ENCODE peak calls at places on chromosomes 2 and 18, in five cellular contexts. One of them, this sample, is unnamed.

GRCh38 chr2:27076323-27076722 is 2.1 kb upstream of the EMILIN1 start:
- DNase-seq in gastrocnemius medialis: no peak
- DNase-seq in fibroblast of lung: no peak
- DNase-seq in right cardiac atrium: no peak
- DNase-seq in sigmoid colon: no peak
- DNase-seq in this sample: no peak

GRCh38 chr2:133026536-133027177 is 356.7 kb upstream of the LYPD1 start:
- DNase-seq in gastrocnemius medialis: no peak
- DNase-seq in fibroblast of lung: peak; percentile 17
- DNase-seq in right cardiac atrium: no peak
- DNase-seq in sigmoid colon: no peak
- DNase-seq in this sample: no peak

GRCh38 chr2:111186123-111186715 is 65.5 kb downstream of the BCL2L11 start:
- DNase-seq in gastrocnemius medialis: no peak
- DNase-seq in fibroblast of lung: no peak
- DNase-seq in right cardiac atrium: no peak
- DNase-seq in sigmoid colon: no peak
- DNase-seq in this sample: no peak

GRCh38 chr2:77831878-77832277 is 309.7 kb upstream of the LRRTM4 start:
- DNase-seq in gastrocnemius medialis: no peak
- DNase-seq in fibroblast of lung: no peak
- DNase-seq in right cardiac atrium: no peak
- DNase-seq in sigmoid colon: no peak
- DNase-seq in this sample: no peak

GRCh38 chr2:109597283-109597682 is 16.5 kb downstream of the SEPTIN10 start:
- DNase-seq in gastrocnemius medialis: no peak
- DNase-seq in fibroblast of lung: no peak
- DNase-seq in right cardiac atrium: no peak
- DNase-seq in sigmoid colon: no peak
- DNase-seq in this sample: no peak

GRCh38 chr2:176484838-176485237 is 215.6 kb downstream of the MTX2 start:
- DNase-seq in gastrocnemius medialis: no peak
- DNase-seq in fibroblast of lung: peak; percentile 1
- DNase-seq in right cardiac atrium: no peak
- DNase-seq in sigmoid colon: no peak
- DNase-seq in this sample: no peak

GRCh38 chr2:162113088-162113770 is 38.8 kb downstream of the GCG start:
- DNase-seq in gastrocnemius medialis: no peak
- DNase-seq in fibroblast of lung: no peak
- DNase-seq in right cardiac atrium: no peak
- DNase-seq in sigmoid colon: no peak
- DNase-seq in this sample: no peak

GRCh38 chr2:232387451-232388171 is 9.1 kb downstream of the ALPP start:
- DNase-seq in gastrocnemius medialis: no peak
- DNase-seq in fibroblast of lung: no peak
- DNase-seq in right cardiac atrium: no peak
- DNase-seq in sigmoid colon: no peak
- DNase-seq in this sample: peak; percentile 18

GRCh38 chr2:12009323-12009905 is 263.0 kb downstream of the LPIN1 start:
- DNase-seq in gastrocnemius medialis: no peak
- DNase-seq in fibroblast of lung: no peak
- DNase-seq in right cardiac atrium: no peak
- DNase-seq in sigmoid colon: no peak
- DNase-seq in this sample: no peak

GRCh38 chr2:102256281-102256680 is 55.1 kb upstream of the IL1RL1 start:
- DNase-seq in gastrocnemius medialis: no peak
- DNase-seq in fibroblast of lung: peak; percentile 53
- DNase-seq in right cardiac atrium: no peak
- DNase-seq in sigmoid colon: no peak
- DNase-seq in this sample: no peak
- H3K4me3 ChIP-seq in gastrocnemius medialis: peak overlapping the region; percentile 24
- H3K4me3 ChIP-seq in fibroblast of lung: no peak overlapping the region
- H3K4me3 ChIP-seq in right cardiac atrium: no peak overlapping the region
- H3K4me3 ChIP-seq in sigmoid colon: no peak overlapping the region
- H3K4me3 ChIP-seq in this sample: no peak overlapping the region

DNA sequence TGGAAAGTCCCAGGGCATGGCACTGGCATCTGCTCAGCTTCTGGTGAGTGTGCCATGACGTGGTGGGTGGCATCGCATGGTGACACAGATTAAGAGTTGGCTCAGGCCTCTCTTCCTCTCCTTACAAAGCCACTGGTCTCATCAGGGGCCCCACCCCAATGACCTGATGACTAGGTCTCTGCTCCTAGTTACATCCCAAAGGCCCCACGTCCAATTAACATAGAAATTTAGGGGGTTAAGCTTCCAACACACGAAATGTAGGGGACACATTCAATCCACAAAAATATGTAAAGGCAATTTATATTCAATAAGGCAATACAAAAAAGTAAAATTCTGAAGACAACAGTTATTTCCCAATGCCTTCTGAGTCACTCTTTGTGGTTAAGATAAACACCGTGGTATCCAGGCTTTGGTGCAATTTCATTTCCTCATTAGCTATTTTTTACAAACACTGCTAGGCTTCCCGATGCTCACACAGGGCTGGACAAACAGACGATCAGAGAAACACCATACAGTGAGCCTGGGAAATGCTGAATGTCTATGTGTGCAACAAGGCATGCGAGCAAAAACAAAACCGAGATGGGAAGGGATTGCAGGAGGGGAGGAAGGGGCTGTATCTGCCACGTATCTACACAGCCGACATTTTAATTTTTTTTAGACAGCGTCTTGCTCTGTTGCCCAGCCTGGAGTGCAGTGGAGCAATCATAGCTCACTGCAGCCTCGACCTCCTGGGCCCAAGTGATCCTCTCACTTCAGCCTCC is 67.2 kb downstream of the MBP start:
- DNase-seq in gastrocnemius medialis: peak; percentile 58
- DNase-seq in fibroblast of lung: peak; percentile 98
- DNase-seq in right cardiac atrium: peak; percentile 79
- DNase-seq in sigmoid colon: no peak
- DNase-seq in this sample: peak; percentile 86
- H3K27ac ChIP-seq in gastrocnemius medialis: peak overlapping the region; percentile 81
- H3K27ac ChIP-seq in fibroblast of lung: peak overlapping the region; percentile 77
- H3K27ac ChIP-seq in right cardiac atrium: peak overlapping the region; percentile 6
- H3K27ac ChIP-seq in sigmoid colon: peak overlapping the region; percentile 30
- H3K27ac ChIP-seq in this sample: no peak overlapping the region

DNA sequence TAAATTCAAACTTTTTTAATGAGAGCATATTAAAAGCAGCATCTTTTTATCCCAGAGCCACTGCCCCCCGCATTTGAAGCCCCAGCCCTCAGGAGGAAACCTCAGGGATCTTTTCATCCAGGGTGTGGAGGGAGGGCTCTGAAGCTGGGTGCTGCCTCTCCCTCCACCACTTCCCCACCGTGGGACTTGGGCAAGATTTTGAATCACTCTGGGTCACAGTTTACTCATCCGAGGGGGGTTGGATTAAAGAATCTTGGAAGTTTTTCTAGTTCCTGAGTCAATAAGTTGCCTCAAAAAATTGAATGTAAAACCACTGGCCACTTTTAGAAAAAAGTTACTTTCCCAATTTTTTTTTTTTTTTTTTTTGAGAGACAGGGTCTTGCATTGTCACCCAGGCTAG is 62.0 kb upstream of the ANKRD44 start:
- DNase-seq in gastrocnemius medialis: no peak
- DNase-seq in fibroblast of lung: no peak
- DNase-seq in right cardiac atrium: no peak
- DNase-seq in sigmoid colon: no peak
- DNase-seq in this sample: no peak
- H3K9me3 ChIP-seq in gastrocnemius medialis: no peaks in the 10 kb centered on the region
- H3K9me3 ChIP-seq in fibroblast of lung: no peaks in the 10 kb centered on the region
- H3K9me3 ChIP-seq in right cardiac atrium: no peaks in the 10 kb centered on the region
- H3K9me3 ChIP-seq in sigmoid colon: no peaks in the 10 kb centered on the region
- H3K9me3 ChIP-seq in this sample: no peaks in the 10 kb centered on the region

DNA sequence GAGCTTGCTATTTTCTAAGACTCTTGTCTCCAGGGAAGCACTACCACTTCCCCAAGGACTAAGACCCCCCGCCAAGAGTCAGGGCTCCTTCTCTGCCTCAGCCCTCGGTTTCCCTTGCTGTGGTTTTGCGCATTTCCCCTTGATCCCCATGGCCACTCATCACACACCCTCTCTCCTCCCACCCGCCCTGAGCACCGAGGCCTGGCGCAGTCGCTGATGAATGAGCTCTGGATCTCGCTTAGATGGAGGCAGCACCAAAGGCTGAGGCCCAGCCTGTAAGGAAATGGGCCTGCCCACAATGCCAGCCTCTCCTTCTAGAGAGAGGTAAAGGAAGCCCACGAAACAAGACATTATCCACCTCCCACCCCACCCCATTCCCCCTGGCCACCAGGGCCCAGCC is 96.9 kb downstream of the TNS1 start:
- DNase-seq in gastrocnemius medialis: no peak
- DNase-seq in fibroblast of lung: no peak
- DNase-seq in right cardiac atrium: no peak
- DNase-seq in sigmoid colon: no peak
- DNase-seq in this sample: peak; percentile 62
- H3K4me3 ChIP-seq in gastrocnemius medialis: no peak overlapping the region
- H3K4me3 ChIP-seq in fibroblast of lung: no peak overlapping the region
- H3K4me3 ChIP-seq in right cardiac atrium: no peak overlapping the region
- H3K4me3 ChIP-seq in sigmoid colon: no peak overlapping the region
- H3K4me3 ChIP-seq in this sample: no peak overlapping the region

DNA sequence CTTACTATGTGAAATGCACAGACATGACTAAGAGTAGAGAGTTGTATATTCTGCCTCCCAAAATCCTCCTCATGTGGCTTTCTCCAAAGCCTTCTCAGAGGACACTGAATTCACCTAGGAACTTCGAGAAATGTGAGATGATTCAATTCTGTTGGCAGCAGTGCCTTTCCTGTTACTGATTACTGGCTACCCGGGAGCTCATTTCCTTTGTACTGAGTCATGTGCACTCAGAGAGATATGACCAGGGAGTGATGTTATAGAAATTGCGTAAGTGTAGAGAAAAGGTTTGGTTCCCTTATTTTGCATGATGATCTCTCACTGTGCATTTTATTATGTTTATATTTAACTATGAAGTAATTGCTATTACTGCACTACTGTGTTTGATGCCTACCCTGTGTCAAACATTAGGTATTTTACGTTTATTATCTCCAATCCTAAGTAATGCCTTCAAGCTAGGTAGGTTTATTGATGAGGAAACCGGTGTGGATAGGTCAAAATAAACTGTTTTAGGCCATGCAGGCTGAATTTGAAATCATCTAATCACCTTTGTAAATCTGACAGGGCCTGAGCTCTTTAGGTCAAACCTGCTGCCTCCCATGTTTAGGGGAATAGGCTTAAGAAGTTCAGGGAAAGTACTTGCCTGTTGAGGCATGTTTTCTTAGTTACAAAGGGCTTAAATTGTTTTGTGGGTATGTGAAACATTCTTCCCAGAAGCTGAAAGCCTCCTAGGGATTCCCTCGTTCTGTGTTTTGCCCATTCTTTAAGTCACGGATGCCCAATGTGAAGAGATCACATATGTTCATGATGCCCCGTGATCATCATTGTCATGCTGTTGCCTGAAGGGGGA is 86.8 kb downstream of the FMNL2 start:
- DNase-seq in gastrocnemius medialis: peak; percentile 53
- DNase-seq in fibroblast of lung: peak; percentile 96
- DNase-seq in right cardiac atrium: no peak
- DNase-seq in sigmoid colon: no peak
- DNase-seq in this sample: no peak
- H3K27ac ChIP-seq in gastrocnemius medialis: peak overlapping the region; percentile 73
- H3K27ac ChIP-seq in fibroblast of lung: peak overlapping the region; percentile 71
- H3K27ac ChIP-seq in right cardiac atrium: peak overlapping the region; percentile 70
- H3K27ac ChIP-seq in sigmoid colon: no peak overlapping the region
- H3K27ac ChIP-seq in this sample: no peak overlapping the region

GRCh38 chr18:14974576-14974975 is 226.6 kb downstream of the ANKRD30B start:
- DNase-seq in gastrocnemius medialis: no peak
- DNase-seq in fibroblast of lung: no peak
- DNase-seq in right cardiac atrium: no peak
- DNase-seq in sigmoid colon: no peak
- DNase-seq in this sample: no peak
- H3K9me3 ChIP-seq in gastrocnemius medialis: no peaks in the 10 kb centered on the region
- H3K9me3 ChIP-seq in fibroblast of lung: no peaks in the 10 kb centered on the region
- H3K9me3 ChIP-seq in right cardiac atrium: no peaks in the 10 kb centered on the region
- H3K9me3 ChIP-seq in sigmoid colon: no peaks in the 10 kb centered on the region
- H3K9me3 ChIP-seq in this sample: no peaks in the 10 kb centered on the region

GRCh38 chr18:58808349-58808748 is 56.3 kb upstream of the ZNF532 start:
- DNase-seq in gastrocnemius medialis: no peak
- DNase-seq in fibroblast of lung: no peak
- DNase-seq in right cardiac atrium: no peak
- DNase-seq in sigmoid colon: no peak
- DNase-seq in this sample: no peak

GRCh38 chr18:58805482-58806187 is 59.0 kb upstream of the ZNF532 start:
- DNase-seq in gastrocnemius medialis: no peak
- DNase-seq in fibroblast of lung: no peak
- DNase-seq in right cardiac atrium: no peak
- DNase-seq in sigmoid colon: peak; percentile 10
- DNase-seq in this sample: no peak

GRCh38 chr18:58806826-58807714 is 57.6 kb upstream of the ZNF532 start:
- DNase-seq in gastrocnemius medialis: no peak
- DNase-seq in fibroblast of lung: no peak
- DNase-seq in right cardiac atrium: no peak
- DNase-seq in sigmoid colon: no peak
- DNase-seq in this sample: no peak

GRCh38 chr18:58803978-58804377 is 60.7 kb upstream of the ZNF532 start:
- DNase-seq in gastrocnemius medialis: no peak
- DNase-seq in fibroblast of lung: no peak
- DNase-seq in right cardiac atrium: no peak
- DNase-seq in sigmoid colon: no peak
- DNase-seq in this sample: no peak

GRCh38 chr18:58807766-58808165 is 56.9 kb upstream of the ZNF532 start:
- DNase-seq in gastrocnemius medialis: no peak
- DNase-seq in fibroblast of lung: no peak
- DNase-seq in right cardiac atrium: no peak
- DNase-seq in sigmoid colon: no peak
- DNase-seq in this sample: no peak
- H3K4me3 ChIP-seq in gastrocnemius medialis: no peak overlapping the region
- H3K4me3 ChIP-seq in fibroblast of lung: no peak overlapping the region
- H3K4me3 ChIP-seq in right cardiac atrium: no peak overlapping the region
- H3K4me3 ChIP-seq in sigmoid colon: no peak overlapping the region
- H3K4me3 ChIP-seq in this sample: no peak overlapping the region

This sample was measured in aorta.